ENCODE peak calls at places on chromosomes 4 and X, in six cellular contexts. D, E, R, Y, C and B are unnamed samples.

GRCh38 chr4:24032371-24032989 is 142.6 kb upstream of the PPARGC1A start:
- DNase-seq in C (peak; percentile 13), Y (peak; percentile 16), R (no peak), D (no peak), E (no peak), B (no peak)

GRCh38 chr4:161601011-161601410 is 562.8 kb downstream of the FSTL5 start:
- DNase-seq in R (no peak), D (no peak), Y (no peak), C (no peak), E (no peak), B (no peak)

GRCh38 chr4:73221734-73222133 is 36.9 kb downstream of the ANKRD17 start:
- DNase-seq in R (no peak), D (no peak), C (no peak), E (no peak), Y (no peak), B (no peak)

GRCh38 chr4:133152330-133152791 is 3.3 kb downstream of the PCDH10 start:
- DNase-seq in D (no peak), Y (no peak), E (no peak), C (no peak), R (no peak), B (no peak)

GRCh38 chr4:172042714-172043114 is 229.5 kb downstream of the GALNTL6 start:
- DNase-seq in Y (no peak), D (peak; percentile 6), C (peak; percentile 7), E (no peak), R (no peak), B (peak; percentile 23)

GRCh38 chrX:148416931-148417330 is 83.5 kb upstream of the AFF2 start:
- DNase-seq in Y (no peak), E (no peak), C (no peak), R (no peak), D (no peak), B (no peak)

GRCh38 chr4:20847124-20847747 is 147.0 kb downstream of the PACRGL start:
- DNase-seq in Y (no peak), E (no peak), D (no peak), C (no peak), R (no peak), B (no peak)

GRCh38 chr4:174538123-174538875 is 16.0 kb upstream of the HPGD start:
- DNase-seq in C (peak; percentile 57), D (peak; percentile 21), R (no peak), Y (no peak), E (peak; percentile 69), B (no peak)

GRCh38 chr4:92362002-92362401 is 58.2 kb downstream of the GRID2 start:
- DNase-seq in E (no peak), C (no peak), D (no peak), R (no peak), Y (no peak), B (no peak)

GRCh38 chr4:972651-973424 is 531 bp downstream of the DGKQ start:
- DNase-seq in R (no peak), Y (peak; percentile 46), E (no peak), D (peak; percentile 74), C (no peak), B (no peak)
- TF ChIP-seq ATF3 in R (no peak), Y (no peak), E (no peak), D (no peak), C (no peak), B (no peak)

GRCh38 chr4:150717952-150718351 is 136.0 kb downstream of the MAB21L2 start:
- DNase-seq in C (no peak), Y (no peak), R (no peak), D (no peak), E (no peak), B (no peak)

GRCh38 chr4:150725957-150726523 is 144.1 kb downstream of the MAB21L2 start:
- DNase-seq in R (no peak), D (no peak), Y (no peak), E (no peak), C (no peak), B (no peak)

GRCh38 chr4:150720973-150721518 is 139.1 kb downstream of the MAB21L2 start:
- DNase-seq in Y (no peak), D (no peak), E (no peak), C (no peak), R (no peak), B (no peak)

GRCh38 chr4:150723727-150724411 is 141.9 kb downstream of the MAB21L2 start:
- DNase-seq in E (no peak), D (no peak), Y (no peak), C (no peak), R (no peak), B (no peak)

DNA sequence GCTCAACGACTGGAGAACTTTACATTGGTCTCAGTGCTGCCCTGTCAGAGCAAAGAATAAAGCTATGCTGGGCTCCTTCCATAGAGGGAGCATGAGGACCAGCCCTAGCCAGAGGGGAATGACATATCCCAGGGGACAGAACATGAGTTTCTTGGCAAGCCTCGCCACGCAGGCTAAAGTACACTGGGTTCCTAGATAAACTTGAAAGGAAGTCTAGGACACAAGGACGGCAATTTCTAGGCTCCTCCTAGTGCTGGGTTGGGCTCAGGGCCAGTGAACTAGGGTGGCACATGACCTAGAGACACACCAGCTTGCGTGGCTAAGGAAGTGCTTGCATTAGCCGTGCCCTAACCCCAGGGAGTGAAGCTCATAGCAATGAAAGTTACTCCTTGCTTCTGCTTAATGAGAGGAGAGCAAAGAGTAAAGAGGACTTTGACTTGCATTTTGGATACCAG is 141.0 kb downstream of the MAB21L2 start:
- DNase-seq in C (no peak), Y (no peak), R (no peak), E (no peak), D (no peak), B (no peak)
- TF ChIP-seq ATF3 in C (no peak), Y (no peak), R (no peak), E (no peak), D (no peak), B (no peak)

DNA sequence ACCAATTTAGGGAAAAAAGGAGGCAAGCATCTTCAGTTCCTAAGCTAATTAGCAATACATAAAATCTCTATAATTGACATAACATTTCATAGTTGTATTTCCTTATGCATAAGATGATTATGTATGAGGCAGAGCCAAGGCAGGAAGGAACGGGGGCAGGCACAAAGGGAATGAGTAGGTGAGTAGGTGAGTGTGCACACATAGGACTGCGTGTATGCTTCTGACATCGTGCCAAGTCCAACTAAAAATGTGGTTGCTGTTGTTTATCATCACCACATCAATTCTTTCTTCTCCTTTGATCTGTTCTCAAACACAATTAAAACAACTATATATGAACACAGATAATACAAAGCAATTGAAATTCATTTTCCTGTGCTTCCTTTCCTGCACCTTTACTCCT is 131.2 kb downstream of the UNC5C start:
- DNase-seq in E (no peak), D (no peak), Y (no peak), R (no peak), C (no peak), B (no peak)
- TF ChIP-seq ATF3 in E (no peak), D (no peak), Y (no peak), R (no peak), C (no peak), B (no peak)

DNA sequence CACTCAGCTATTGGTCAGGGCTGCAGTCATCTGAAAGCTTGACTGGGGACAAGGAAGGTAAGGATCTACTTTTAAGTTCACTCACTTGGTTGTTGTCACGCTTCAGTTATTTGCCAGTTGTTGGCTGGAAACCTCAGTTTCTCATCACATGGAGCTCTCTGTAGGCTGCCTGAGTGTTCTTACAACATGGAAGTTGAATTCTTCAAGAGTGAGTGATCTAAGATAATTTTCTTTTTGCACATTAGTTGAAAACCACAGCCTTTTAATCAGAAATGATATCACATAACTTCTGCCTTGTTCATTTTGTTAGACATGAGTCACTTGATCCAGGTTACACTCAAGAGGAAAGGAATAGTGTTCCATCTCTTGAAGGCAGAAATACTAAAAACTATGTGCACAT is 552.7 kb downstream of the RAPGEF2 start:
- DNase-seq in D (no peak), R (no peak), E (no peak), C (no peak), Y (no peak), B (peak; percentile 16)
- TF ChIP-seq ATF3 in D (no peak), R (no peak), E (no peak), C (no peak), Y (no peak), B (no peak)

GRCh38 chr4:141213550-141213991 is 7.1 kb upstream of the ZNF330 start:
- DNase-seq in E (no peak), R (no peak), C (no peak), Y (no peak), D (no peak), B (no peak)
- TF ChIP-seq ATF3 in E (no peak), R (no peak), C (no peak), Y (no peak), D (no peak), B (no peak)

GRCh38 chr4:140926672-140927071 is 170.5 kb upstream of the TBC1D9 start:
- DNase-seq in E (no peak), D (no peak), Y (no peak), R (no peak), C (no peak), B (no peak)

GRCh38 chr4:140930556-140930955 is 174.4 kb upstream of the TBC1D9 start:
- DNase-seq in R (no peak), D (no peak), C (no peak), Y (no peak), E (no peak), B (no peak)

GRCh38 chr4:140931904-140932303 is 175.7 kb upstream of the TBC1D9 start:
- DNase-seq in R (no peak), Y (no peak), E (no peak), C (no peak), D (no peak), B (no peak)

GRCh38 chr4:140925417-140925816 is 169.2 kb upstream of the TBC1D9 start:
- DNase-seq in E (no peak), C (no peak), R (no peak), Y (no peak), D (no peak), B (no peak)

GRCh38 chr4:140928880-140929279 is 172.7 kb upstream of the TBC1D9 start:
- DNase-seq in C (no peak), R (no peak), E (no peak), Y (no peak), D (no peak), B (no peak)
- TF ChIP-seq ATF3 in C (no peak), R (no peak), E (no peak), Y (no peak), D (no peak), B (no peak)

GRCh38 chr4:56158483-56158882 is 209.7 kb downstream of the CEP135 start:
- DNase-seq in R (no peak), Y (no peak), E (no peak), C (no peak), D (no peak), B (no peak)
- TF ChIP-seq ATF3 in R (no peak), Y (no peak), E (no peak), C (no peak), D (peak; percentile 47), B (no peak)

GRCh38 chr4:125433453-125433852 is 118.7 kb downstream of the FAT4 start:
- DNase-seq in D (no peak), C (no peak), Y (no peak), R (no peak), E (no peak), B (no peak)
- TF ChIP-seq ATF3 in D (no peak), C (no peak), Y (no peak), R (no peak), E (no peak), B (no peak)